ENCODE peak calls at places on chromosomes 11 and 22, in six cellular contexts. H is OCI-LY7, J is SW480, W is lower leg skin, F is NCI-H1092 treated with DMSO at 0.1 percent for 48 hours, Y is neural progenitor cell. C is an unnamed sample.

GRCh38 chr22:24506802-24507438 is 11.8 kb downstream of the UPB1 start:
- DNase-seq in H (peak; percentile 60), J (peak; percentile 16), W (no peak), F (peak; percentile 88), Y (no peak), C (peak; percentile 43)

GRCh38 chr22:39634530-39635399 is 64.2 kb downstream of the CACNA1I start:
- DNase-seq in H (no peak), J (peak; percentile 75), W (peak; percentile 39), F (no peak), Y (no peak), C (no peak)

GRCh38 chr11:62883677-62884076 is 3.0 kb downstream of the SLC3A2 start:
- DNase-seq in H (no peak), J (no peak), W (no peak), F (no peak), Y (no peak), C (peak; percentile 40)

GRCh38 chr11:130209944-130210854 is 50.6 kb downstream of the ST14 start:
- DNase-seq in H (no peak), J (no peak), W (peak; percentile 11), F (no peak), Y (no peak), C (no peak)

GRCh38 chr22:27635852-27636251 is 165.7 kb downstream of the MN1 start:
- DNase-seq in H (no peak), J (no peak), W (no peak), F (no peak), Y (no peak), C (no peak)

GRCh38 chr11:119751281-119752060 is 22.5 kb upstream of the NECTIN1 start:
- DNase-seq in H (peak; percentile 43), J (no peak), W (no peak), F (no peak), Y (no peak), C (no peak)

GRCh38 chr11:117738246-117738957 is 58.6 kb downstream of the DSCAML1 start:
- DNase-seq in H (no peak), J (no peak), W (no peak), F (no peak), Y (no peak), C (no peak)

GRCh38 chr22:44442186-44442465 is 55.9 kb downstream of the RTL6 start:
- DNase-seq in H (no peak), J (no peak), W (no peak), F (no peak), Y (no peak), C (no peak)

GRCh38 chr22:25358421-25359170 is 139.2 kb downstream of the CRYBB2 start:
- DNase-seq in H (no peak), J (no peak), W (no peak), F (no peak), Y (no peak), C (no peak)

GRCh38 chr22:42702675-42703074 is 18.0 kb downstream of the A4GALT start:
- DNase-seq in H (peak; percentile 26), J (no peak), W (no peak), F (no peak), Y (no peak), C (no peak)

GRCh38 chr11:64688534-64688982 is 34.4 kb downstream of the NRXN2 start:
- DNase-seq in H (peak; percentile 95), J (peak; percentile 76), W (peak; percentile 71), F (peak; percentile 97), Y (peak; percentile 95), C (peak; percentile 97)

GRCh38 chr11:35049906-35050531 is 89.0 kb upstream of the CD44 start:
- DNase-seq in H (no peak), J (no peak), W (no peak), F (no peak), Y (no peak), C (no peak)

GRCh38 chr11:73598719-73599379 is 937 bp upstream of the FAM168A start:
- DNase-seq in H (no peak), J (peak; percentile 16), W (no peak), F (peak; percentile 78), Y (no peak), C (no peak)

GRCh38 chr11:64726211-64726641 is 3.2 kb upstream of the NRXN2 start:
- DNase-seq in H (no peak), J (no peak), W (no peak), F (no peak), Y (peak; percentile 36), C (peak; percentile 69)

GRCh38 chr11:10305262-10305963 is 540 bp downstream of the ADM start:
- DNase-seq in H (no peak), J (no peak), W (no peak), F (peak; percentile 34), Y (peak; percentile 74), C (peak; percentile 65)

GRCh38 chr11:87392665-87393064 is 354.9 kb downstream of the TMEM135 start:
- DNase-seq in H (no peak), J (no peak), W (no peak), F (no peak), Y (no peak), C (no peak)

GRCh38 chr22:46377566-46378498 is 42.3 kb downstream of the TRMU start:
- DNase-seq in H (no peak), J (peak; percentile 94), W (no peak), F (no peak), Y (peak; percentile 96), C (peak; percentile 95)

GRCh38 chr11:101866619-101867491 is 48.0 kb upstream of the CEP126 start:
- DNase-seq in H (no peak), J (no peak), W (no peak), F (no peak), Y (no peak), C (peak; percentile 6)

GRCh38 chr11:60754887-60755286 is 1.8 kb upstream of the MS4A15 start:
- DNase-seq in H (no peak), J (no peak), W (no peak), F (no peak), Y (no peak), C (no peak)

GRCh38 chr11:77619576-77620198 is 17.9 kb downstream of the CLNS1A start:
- DNase-seq in H (peak; percentile 67), J (peak; percentile 69), W (no peak), F (peak; percentile 48), Y (peak; percentile 80), C (peak; percentile 38)

GRCh38 chr22:22821340-22821739 is 66.3 kb upstream of the IGLL5 start:
- DNase-seq in H (no peak), J (no peak), W (no peak), F (no peak), Y (no peak), C (no peak)

GRCh38 chr11:82631722-82632630 is 101.7 kb downstream of the FAM181B start:
- DNase-seq in H (no peak), J (peak; percentile 3), W (no peak), F (no peak), Y (no peak), C (no peak)

GRCh38 chr11:44751066-44751465 is 24.3 kb downstream of the TSPAN18 start:
- DNase-seq in H (no peak), J (no peak), W (no peak), F (no peak), Y (no peak), C (no peak)

GRCh38 chr22:30868663-30869385 is 99.8 kb downstream of the MORC2 start:
- DNase-seq in H (no peak), J (no peak), W (no peak), F (peak; percentile 54), Y (no peak), C (no peak)

GRCh38 chr11:119493712-119494111 is 70.7 kb upstream of the THY1 start:
- DNase-seq in H (peak; percentile 7), J (peak; percentile 52), W (no peak), F (no peak), Y (peak; percentile 85), C (peak; percentile 78)

GRCh38 chr11:34075178-34075820 is 23.8 kb downstream of the CAPRIN1 start:
- DNase-seq in H (no peak), J (peak; percentile 61), W (no peak), F (no peak), Y (no peak), C (no peak)

GRCh38 chr22:42959472-42960145 is 55.3 kb downstream of the PACSIN2 start:
- DNase-seq in H (no peak), J (peak; percentile 90), W (no peak), F (no peak), Y (no peak), C (peak; percentile 65)

GRCh38 chr22:46995501-46996360 is 233.3 kb downstream of the TBC1D22A start:
- DNase-seq in H (no peak), J (no peak), W (no peak), F (no peak), Y (no peak), C (no peak)

GRCh38 chr11:70901951-70902521 is 350.3 kb downstream of the SHANK2 start:
- DNase-seq in H (no peak), J (peak; percentile 52), W (no peak), F (no peak), Y (no peak), C (no peak)

GRCh38 chr11:128483211-128483788 is 104.1 kb downstream of the ETS1 start:
- DNase-seq in H (no peak), J (no peak), W (no peak), F (no peak), Y (no peak), C (no peak)

GRCh38 chr11:101867951-101868350 is 46.9 kb upstream of the CEP126 start:
- DNase-seq in H (no peak), J (no peak), W (no peak), F (no peak), Y (no peak), C (no peak)

GRCh38 chr11:76206077-76206326 is 300 bp downstream of the WNT11 start:
- DNase-seq in H (no peak), J (no peak), W (no peak), F (no peak), Y (no peak), C (no peak)

GRCh38 chr11:90476442-90477007 is 253.7 kb upstream of the CHORDC1 start:
- DNase-seq in H (peak; percentile 13), J (peak; percentile 46), W (peak; percentile 15), F (peak; percentile 3), Y (peak; percentile 58), C (no peak)

GRCh38 chr11:76524461-76524860 is 79.6 kb downstream of the EMSY start:
- DNase-seq in H (no peak), J (peak; percentile 55), W (no peak), F (peak; percentile 17), Y (no peak), C (no peak)

GRCh38 chr11:76624515-76625379 is 45.8 kb downstream of the LRRC32 start:
- DNase-seq in H (no peak), J (no peak), W (no peak), F (no peak), Y (no peak), C (peak; percentile 88)

GRCh38 chr22:41968601-41969000 is 642 bp upstream of the SEPTIN3 start:
- DNase-seq in H (no peak), J (peak; percentile 37), W (no peak), F (no peak), Y (no peak), C (no peak)

GRCh38 chr11:117000741-117001096 is 97.5 kb downstream of the SIK3 start:
- DNase-seq in H (no peak), J (no peak), W (no peak), F (no peak), Y (no peak), C (no peak)

C was measured in ELF-1.